ENCODE peak calls at places on chromosomes 12 and 14, in nine cellular contexts. X is PC-9, C is iPS DF 6.9, P is psoas muscle, V is astrocyte, T is IMR-90, F is esophagus muscularis mucosa, J is pancreas, S is breast epithelium. E is an unnamed sample. For H3K36me3, the result is how much of the 10 kb centered on the place peaks cover.

GRCh38 chr12:45299132-45299692 is 83.3 kb downstream of the ANO6 start:
- DNase-seq in X (peak), C (no peak), P (no peak), V (peak), T (peak), F (no peak), J (no peak), S (no peak), E (no peak)

GRCh38 chr12:31029916-31030562 is 43.6 kb upstream of the DDX11 start:
- DNase-seq in X (no peak), C (no peak), P (no peak), V (no peak), T (no peak), F (no peak), J (no peak), S (no peak), E (no peak)

GRCh38 chr12:113889076-113889475 is 77.0 kb downstream of the RBM19 start:
- DNase-seq in X (no peak), C (no peak), P (no peak), V (peak), T (peak), F (no peak), J (no peak), S (peak), E (no peak)

GRCh38 chr14:74866708-74867389 is 9.1 kb downstream of the PROX2 start:
- DNase-seq in X (no peak), C (no peak), P (no peak), V (no peak), T (no peak), F (no peak), J (no peak), S (no peak), E (no peak)

GRCh38 chr12:6542209-6543009 is 8.1 kb downstream of the GAPDH start:
- DNase-seq in X (no peak), C (no peak), P (no peak), V (no peak), T (no peak), F (no peak), J (no peak), S (no peak), E (no peak)

GRCh38 chr12:49730568-49731101 is 10.7 kb upstream of the TMBIM6 start:
- DNase-seq in X (no peak), C (no peak), P (no peak), V (no peak), T (no peak), F (no peak), J (no peak), S (no peak), E (no peak)

GRCh38 chr14:99393059-99393655 is 87.5 kb downstream of the SETD3 start:
- DNase-seq in X (no peak), C (peak), P (no peak), V (no peak), T (peak), F (no peak), J (peak), S (no peak), E (no peak)

GRCh38 chr14:23121401-23121800 is 2.3 kb upstream of the CEBPE start:
- DNase-seq in X (no peak), C (no peak), P (no peak), V (peak), T (peak), F (no peak), J (peak), S (no peak), E (no peak)

GRCh38 chr12:49200882-49201594 is 12.2 kb upstream of the TUBA1A start:
- DNase-seq in X (peak), C (no peak), P (no peak), V (peak), T (peak), F (no peak), J (no peak), S (no peak), E (no peak)

GRCh38 chr14:20604291-20604690 is 13.1 kb upstream of the RNASE12 start:
- DNase-seq in X (no peak), C (no peak), P (no peak), V (no peak), T (no peak), F (no peak), J (no peak), S (no peak), E (no peak)

GRCh38 chr14:20332946-20333782 is at the start of gene CCNB1IP1:
- DNase-seq in X (peak), C (peak), P (peak), V (peak), T (peak), F (peak), J (peak), S (peak), E (peak)

GRCh38 chr12:76804435-76804976 is 40.6 kb downstream of the ZDHHC17 start:
- DNase-seq in X (no peak), C (no peak), P (no peak), V (no peak), T (no peak), F (no peak), J (no peak), S (no peak), E (no peak)

GRCh38 chr12:58647495-58647894 is 272.8 kb downstream of the LRIG3 start:
- DNase-seq in X (no peak), C (no peak), P (no peak), V (no peak), T (no peak), F (no peak), J (no peak), S (no peak), E (no peak)

GRCh38 chr12:88108021-88108420 is 33.9 kb downstream of the CEP290 start:
- DNase-seq in X (no peak), C (no peak), P (no peak), V (no peak), T (peak), F (no peak), J (no peak), S (no peak), E (no peak)

GRCh38 chr12:58877243-58877743 is 43.0 kb downstream of the LRIG3 start:
- DNase-seq in X (peak), C (no peak), P (no peak), V (peak), T (peak), F (no peak), J (peak), S (no peak), E (no peak)

GRCh38 chr12:91142184-91142583 is 30.9 kb upstream of the LUM start:
- DNase-seq in X (no peak), C (no peak), P (no peak), V (peak), T (peak), F (no peak), J (no peak), S (no peak), E (no peak)

GRCh38 chr12:85157023-85157626 is 121.0 kb downstream of the LRRIQ1 start:
- DNase-seq in X (no peak), C (no peak), P (no peak), V (no peak), T (no peak), F (no peak), J (no peak), S (no peak), E (no peak)

GRCh38 chr12:117178745-117179144 is 11.5 kb downstream of the FBXO21 start:
- DNase-seq in X (no peak), C (no peak), P (no peak), V (no peak), T (no peak), F (no peak), J (no peak), S (no peak), E (no peak)

GRCh38 chr12:75542942-75543341 is 31.5 kb upstream of the KRR1 start:
- DNase-seq in X (no peak), C (no peak), P (no peak), V (no peak), T (peak), F (no peak), J (no peak), S (no peak), E (no peak)

GRCh38 chr12:29104495-29104894 is 44.6 kb upstream of the FAR2 start:
- DNase-seq in X (no peak), C (no peak), P (no peak), V (no peak), T (no peak), F (no peak), J (no peak), S (no peak), E (no peak)

GRCh38 chr12:28107679-28108078 is 82.6 kb upstream of the CCDC91 start:
- DNase-seq in X (no peak), C (no peak), P (no peak), V (peak), T (no peak), F (no peak), J (no peak), S (no peak), E (no peak)

GRCh38 chr14:34920339-34920738 is 45.2 kb upstream of the BAZ1A start:
- DNase-seq in X (no peak), C (no peak), P (no peak), V (peak), T (peak), F (no peak), J (no peak), S (no peak), E (no peak)

GRCh38 chr14:96634481-96634880 is 132.3 kb downstream of the PAPOLA start:
- DNase-seq in X (no peak), C (no peak), P (no peak), V (no peak), T (no peak), F (peak), J (no peak), S (peak), E (no peak)

GRCh38 chr14:68784298-68784910 is 8.5 kb downstream of the ZFP36L1 start:
- DNase-seq in X (no peak), C (no peak), P (peak), V (no peak), T (no peak), F (peak), J (peak), S (peak), E (no peak)

GRCh38 chr12:106108187-106108816 is 30.5 kb downstream of the NUAK1 start:
- DNase-seq in X (no peak), C (no peak), P (no peak), V (peak), T (peak), F (no peak), J (no peak), S (no peak), E (no peak)

GRCh38 chr12:116166306-116166705 is 111.2 kb downstream of the MED13L start:
- DNase-seq in X (no peak), C (no peak), P (no peak), V (no peak), T (no peak), F (no peak), J (no peak), S (no peak), E (no peak)

GRCh38 chr12:25992026-25992782 is 33.7 kb downstream of the RASSF8 start:
- DNase-seq in X (peak), C (no peak), P (no peak), V (peak), T (no peak), F (no peak), J (no peak), S (no peak), E (no peak)

GRCh38 chr12:47102845-47103666 is 23.3 kb upstream of the AMIGO2 start:
- DNase-seq in X (no peak), C (no peak), P (no peak), V (peak), T (peak), F (no peak), J (no peak), S (no peak), E (no peak)

GRCh38 chr12:68880660-68881325 is 52.2 kb downstream of the CPM start:
- DNase-seq in X (no peak), C (no peak), P (no peak), V (no peak), T (no peak), F (no peak), J (no peak), S (no peak), E (no peak)

GRCh38 chr14:105487986-105488777 is 1.5 kb downstream of the CRIP1 start:
- DNase-seq in X (peak), C (no peak), P (peak), V (no peak), T (no peak), F (no peak), J (peak), S (peak), E (no peak)

GRCh38 chr14:34466691-34467090 is 4.7 kb upstream of the SPTSSA start:
- DNase-seq in X (no peak), C (no peak), P (no peak), V (no peak), T (no peak), F (no peak), J (no peak), S (no peak), E (no peak)

GRCh38 chr12:107649615-107650014 is 36.0 kb upstream of the PWP1 start:
- DNase-seq in X (no peak), C (no peak), P (no peak), V (no peak), T (no peak), F (no peak), J (no peak), S (no peak), E (no peak)

GRCh38 chr14:80047761-80048160 is 163.5 kb downstream of the DIO2 start:
- DNase-seq in X (no peak), C (no peak), P (no peak), V (no peak), T (no peak), F (no peak), J (no peak), S (no peak), E (no peak)

GRCh38 chr12:107277850-107278249 is 184.5 kb upstream of the CRY1 start:
- DNase-seq in X (no peak), C (no peak), P (no peak), V (peak), T (peak), F (no peak), J (no peak), S (no peak), E (no peak)

GRCh38 chr12:66066071-66066928 is 64.2 kb downstream of the LLPH start:
- DNase-seq in X (no peak), C (no peak), P (no peak), V (peak), T (peak), F (peak), J (no peak), S (no peak), E (no peak)

GRCh38 chr14:68373847-68374582 is 418.9 kb downstream of the ZFP36L1 start:
- DNase-seq in X (no peak), C (no peak), P (no peak), V (no peak), T (no peak), F (no peak), J (no peak), S (no peak), E (no peak)

GRCh38 chr12:111201036-111201435 is 167.9 kb downstream of the PHETA1 start:
- DNase-seq in X (no peak), C (no peak), P (no peak), V (no peak), T (no peak), F (no peak), J (no peak), S (no peak), E (no peak)

GRCh38 chr12:132730353-132730752 is 19.7 kb downstream of the PGAM5 start:
- DNase-seq in X (no peak), C (no peak), P (no peak), V (no peak), T (no peak), F (no peak), J (no peak), S (no peak), E (no peak)
- H3K36me3 ChIP-seq in X (under half), C (half or more), P (under half), V (half or more), T (half or more), F (half or more), J (under half), S (under half), E (half or more)

DNA sequence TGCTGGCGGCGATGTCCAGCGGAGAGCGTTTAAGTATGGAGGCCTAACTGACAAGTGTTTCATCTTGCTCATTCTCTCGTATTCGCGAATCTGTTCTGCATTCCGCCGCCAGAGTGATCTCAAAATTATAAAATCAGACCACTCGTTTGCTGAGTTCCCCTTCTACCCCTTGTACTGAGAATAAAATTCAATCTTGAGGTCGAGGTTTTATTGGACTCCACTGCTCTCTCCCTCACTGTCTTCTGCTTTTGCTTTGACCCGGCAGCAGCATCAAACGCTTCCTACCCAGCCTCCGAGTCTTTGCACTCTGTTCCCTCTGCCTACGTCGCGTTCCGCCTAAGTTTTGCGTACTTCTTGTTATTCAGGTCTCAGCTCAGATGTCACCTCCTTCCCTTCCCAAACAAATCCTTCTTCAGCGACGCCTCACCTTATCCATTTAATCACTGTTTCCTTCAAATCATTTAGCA is 462 bp downstream of the KNTC1 start:
- DNase-seq in X (peak), C (no peak), P (no peak), V (no peak), T (peak), F (no peak), J (no peak), S (no peak), E (no peak)
- H3K36me3 ChIP-seq in X (under half), C (under half), P (under half), V (under half), T (under half), F (under half), J (under half), S (under half), E (under half)

DNA sequence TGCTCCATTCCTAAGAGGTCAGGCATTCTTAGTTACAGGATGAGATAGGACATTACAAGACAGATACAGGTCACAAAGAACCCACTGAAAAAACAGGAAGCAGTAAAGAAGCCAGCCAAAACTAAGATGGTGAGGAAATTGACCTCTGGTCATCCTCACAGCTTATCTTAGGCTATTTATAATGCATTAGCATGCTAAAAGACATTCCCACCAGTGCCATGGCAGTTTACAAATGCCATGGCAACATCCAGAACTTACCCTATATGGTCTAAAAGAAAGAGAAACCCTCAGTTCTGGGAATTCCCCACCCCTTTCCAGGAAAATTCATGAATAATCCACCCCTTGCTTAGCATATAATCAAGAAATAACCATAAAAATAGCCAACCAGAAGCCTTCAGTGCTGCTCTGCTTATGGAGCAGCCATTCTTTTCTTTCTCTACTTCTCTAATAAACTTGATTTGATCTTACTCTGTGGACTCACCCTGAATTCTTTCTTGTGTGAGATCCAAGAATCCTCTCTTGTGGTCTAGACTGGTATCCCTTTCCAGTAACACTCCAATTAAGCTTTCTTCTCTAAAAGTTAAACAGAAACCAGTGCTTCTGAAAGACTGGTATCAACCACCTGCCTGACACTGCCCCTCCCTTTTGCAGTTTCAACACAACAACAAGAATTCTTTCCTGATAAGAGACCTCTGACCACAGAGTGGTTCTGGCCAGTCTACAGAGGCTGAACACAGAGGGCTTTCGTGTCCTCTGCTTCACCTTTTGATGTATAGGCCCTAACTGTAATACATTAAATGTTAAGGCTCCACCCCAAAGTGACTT is 86.9 kb downstream of the BCAT1 start:
- DNase-seq in X (peak), C (no peak), P (no peak), V (peak), T (peak), F (no peak), J (no peak), S (no peak), E (no peak)
- H3K36me3 ChIP-seq in X (under half), C (under half), P (under half), V (under half), T (under half), F (under half), J (under half), S (under half), E (under half)

DNA sequence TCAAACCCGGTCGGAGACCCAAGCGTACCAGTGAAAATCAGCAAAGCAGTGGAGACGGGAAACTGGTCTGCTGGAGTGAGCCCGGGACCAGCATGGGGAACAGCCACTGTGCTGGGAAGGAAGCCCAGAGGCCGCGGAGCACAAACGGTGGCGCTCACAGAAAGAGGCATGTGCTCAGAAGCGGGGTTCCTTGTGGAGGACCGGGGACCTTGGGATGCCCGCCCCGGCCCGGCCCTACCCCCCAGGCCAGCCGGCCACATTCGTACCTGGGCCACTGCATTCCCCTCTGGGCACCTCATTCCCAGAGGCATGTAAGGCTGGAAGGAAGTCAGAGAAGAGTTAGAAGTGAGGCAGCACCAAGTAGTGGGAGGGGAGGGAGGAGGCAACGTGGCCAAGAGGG is 79.3 kb downstream of the RFLNA start:
- DNase-seq in X (no peak), C (no peak), P (no peak), V (no peak), T (no peak), F (no peak), J (no peak), S (no peak), E (no peak)
- H3K36me3 ChIP-seq in X (under half), C (under half), P (under half), V (under half), T (half or more), F (half or more), J (under half), S (under half), E (half or more)

GRCh38 chr12:132986001-132986884 is at the start of gene ZNF26:
- DNase-seq in X (peak), C (peak), P (peak), V (peak), T (peak), F (peak), J (peak), S (peak), E (peak)

GRCh38 chr12:132986885-132987225 is 688 bp downstream of the ZNF26 start:
- DNase-seq in X (no peak), C (no peak), P (no peak), V (peak), T (peak), F (no peak), J (no peak), S (no peak), E (no peak)
- H3K36me3 ChIP-seq in X (under half), C (under half), P (under half), V (under half), T (under half), F (under half), J (under half), S (under half), E (under half)

GRCh38 chr14:103653802-103654201 is 24.8 kb downstream of the KLC1 start:
- DNase-seq in X (no peak), C (no peak), P (no peak), V (no peak), T (no peak), F (no peak), J (no peak), S (no peak), E (no peak)
- H3K36me3 ChIP-seq in X (under half), C (under half), P (under half), V (under half), T (under half), F (under half), J (under half), S (under half), E (under half)

DNA sequence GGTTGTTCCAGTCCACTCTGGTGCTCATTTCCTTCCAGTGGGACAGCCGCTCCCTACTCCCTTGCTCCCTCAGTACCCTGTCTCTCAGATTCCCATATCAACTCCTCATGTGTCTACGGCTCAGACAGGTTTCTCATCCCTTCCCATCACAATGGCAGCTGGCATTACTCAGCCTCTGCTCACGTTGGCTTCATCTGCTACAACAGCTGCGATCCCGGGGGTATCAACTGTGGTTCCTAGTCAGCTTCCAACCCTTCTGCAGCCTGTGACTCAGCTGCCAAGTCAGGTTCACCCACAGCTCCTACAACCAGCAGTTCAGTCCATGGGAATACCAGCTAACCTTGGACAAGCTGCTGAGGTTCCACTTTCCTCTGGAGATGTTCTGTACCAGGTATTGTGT is 69.9 kb downstream of the RAD52 start:
- DNase-seq in X (no peak), C (no peak), P (peak), V (peak), T (peak), F (no peak), J (no peak), S (no peak), E (no peak)
- H3K36me3 ChIP-seq in X (under half), C (under half), P (under half), V (under half), T (under half), F (half or more), J (under half), S (under half), E (half or more)

GRCh38 chr12:131600160-131600532 is 110.7 kb upstream of the SFSWAP start:
- DNase-seq in X (no peak), C (no peak), P (no peak), V (no peak), T (no peak), F (no peak), J (no peak), S (no peak), E (no peak)
- H3K36me3 ChIP-seq in X (under half), C (under half), P (under half), V (under half), T (under half), F (under half), J (under half), S (under half), E (under half)

GRCh38 chr12:53182836-53183235 is 2.1 kb upstream of the CSAD start:
- DNase-seq in X (no peak), C (no peak), P (no peak), V (no peak), T (no peak), F (no peak), J (no peak), S (no peak), E (no peak)
- H3K36me3 ChIP-seq in X (half or more), C (under half), P (under half), V (under half), T (under half), F (half or more), J (under half), S (under half), E (half or more)

E was measured in effector memory CD4-positive, alpha-beta T cell.